ENCODE peak calls at places on chromosome 11, in seven cellular contexts. S is upper lobe of right lung; D is IMR-90; N is BE2C; K is GM23338; T is effector memory CD4-positive, alpha-beta T cell; E is GM23248. G is an unnamed sample.

GRCh38 chr11:44751066-44751465 is 24.3 kb downstream of the TSPAN18 start:
- DNase-seq in D (no peak), T (no peak), N (no peak), K (no peak), S (no peak), E (no peak), G (no peak)

GRCh38 chr11:3041699-3042098 is 15.5 kb downstream of the CARS1 start:
- DNase-seq in K (no peak), D (no peak), S (no peak), T (no peak), E (no peak), N (no peak), G (no peak)

GRCh38 chr11:111296196-111296595 is 2.1 kb upstream of the POU2AF3 start:
- DNase-seq in D (no peak), N (no peak), K (no peak), T (no peak), S (no peak), E (no peak), G (no peak)

GRCh38 chr11:122863704-122864326 is 18.7 kb upstream of the JHY start:
- DNase-seq in K (peak), S (no peak), D (peak), E (peak), T (no peak), N (peak), G (peak)

GRCh38 chr11:1888811-1889526 is 2.7 kb downstream of the PRR33 start:
- DNase-seq in K (no peak), E (no peak), T (peak), N (no peak), D (no peak), S (peak), G (peak)

GRCh38 chr11:130798280-130798679 is 118.0 kb downstream of the SNX19 start:
- DNase-seq in N (no peak), E (peak), D (peak), K (no peak), T (no peak), S (no peak), G (no peak)

GRCh38 chr11:131758726-131759125 is 388.3 kb downstream of the NTM start:
- DNase-seq in K (no peak), D (no peak), N (no peak), T (no peak), E (no peak), S (no peak), G (no peak)

GRCh38 chr11:122882809-122883681 is 486 bp downstream of the JHY start:
- DNase-seq in E (peak), T (peak), K (peak), D (peak), N (peak), S (peak), G (peak)

GRCh38 chr11:72226701-72227100 is 2.1 kb downstream of the INPPL1 start:
- DNase-seq in T (no peak), E (no peak), N (no peak), K (no peak), S (no peak), D (no peak), G (no peak)

GRCh38 chr11:128236506-128237498 is 350.6 kb downstream of the ETS1 start:
- DNase-seq in K (no peak), E (no peak), S (no peak), T (no peak), N (no peak), D (no peak), G (no peak)

GRCh38 chr11:67489860-67490726 is 7.3 kb downstream of the AIP start:
- DNase-seq in K (no peak), E (no peak), D (no peak), N (no peak), S (no peak), T (no peak), G (no peak)

DNA sequence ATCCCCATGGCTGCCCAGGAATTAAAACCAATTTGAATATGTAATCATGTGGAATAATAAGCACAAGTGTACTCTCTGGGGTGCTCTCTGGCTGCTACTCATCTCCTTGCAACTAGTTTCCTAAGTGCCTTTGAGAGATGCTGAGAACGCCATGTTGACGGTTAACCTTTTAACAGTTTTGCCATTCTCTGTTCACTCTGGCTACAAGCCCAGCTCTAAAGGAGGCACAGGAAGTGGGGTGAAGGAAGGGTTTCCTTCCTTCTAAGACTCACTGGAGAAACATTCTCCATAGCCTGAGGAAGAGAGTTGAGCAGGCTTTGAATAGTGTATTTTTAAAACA is 122.0 kb upstream of the ZC3H12C start:
- DNase-seq in D (peak), E (peak), N (no peak), T (no peak), S (no peak), K (peak), G (no peak)
- H3K4me3 ChIP-seq in D (no peak), E (no peak), N (no peak), T (no peak), S (no peak), K (no peak), G (no peak)

GRCh38 chr11:87224486-87224885 is 186.8 kb downstream of the TMEM135 start:
- DNase-seq in N (no peak), D (peak), K (no peak), T (no peak), S (no peak), E (no peak), G (no peak)

GRCh38 chr11:87223816-87224215 is 186.1 kb downstream of the TMEM135 start:
- DNase-seq in T (no peak), K (no peak), N (no peak), E (peak), D (peak), S (no peak), G (no peak)

GRCh38 chr11:87232320-87232719 is 194.6 kb downstream of the TMEM135 start:
- DNase-seq in E (no peak), K (no peak), S (no peak), D (no peak), T (no peak), N (no peak), G (no peak)

DNA sequence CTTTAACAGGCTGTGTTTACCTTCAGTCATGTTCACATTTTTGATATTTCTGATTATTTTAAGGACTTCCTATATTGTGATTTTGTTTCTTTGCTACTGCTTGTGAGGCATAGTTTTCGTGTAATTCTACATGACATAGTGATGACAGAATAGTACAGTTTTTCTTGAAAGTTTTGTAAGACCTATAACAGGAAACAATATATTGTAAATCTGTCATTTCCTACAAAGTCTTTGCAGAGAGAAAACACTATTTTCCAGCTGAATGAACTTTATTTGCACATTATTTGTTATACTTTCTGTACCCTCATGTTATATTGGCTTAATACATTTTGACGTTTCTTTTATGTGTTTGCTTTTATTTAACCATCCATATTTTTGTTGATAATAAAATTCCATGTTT is 191.1 kb downstream of the TMEM135 start:
- DNase-seq in E (no peak), D (no peak), S (no peak), T (no peak), N (no peak), K (no peak), G (no peak)
- H3K4me3 ChIP-seq in E (no peak), D (no peak), S (no peak), T (no peak), N (no peak), K (no peak), G (no peak)

DNA sequence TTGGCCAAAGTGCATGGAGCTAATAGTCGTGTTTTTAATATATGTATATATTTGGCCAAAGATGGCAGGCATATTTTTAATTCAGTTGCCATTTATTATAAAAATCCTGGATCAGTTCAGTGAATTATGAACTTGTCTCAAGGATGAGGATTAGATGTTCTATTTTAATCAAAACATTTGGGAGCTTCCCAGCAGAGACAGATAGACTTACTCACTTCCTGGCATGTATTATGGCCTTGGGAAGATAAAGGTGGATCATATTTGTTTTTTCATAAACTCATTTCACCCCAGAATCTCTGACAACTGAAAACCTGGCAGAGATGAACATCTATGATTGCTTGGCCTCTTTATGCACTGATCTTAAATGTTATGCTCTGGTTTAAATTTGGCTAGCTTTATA is 148.8 kb downstream of the NCAM1 start:
- DNase-seq in D (no peak), T (no peak), N (no peak), E (no peak), K (no peak), S (no peak), G (no peak)
- H3K4me3 ChIP-seq in D (no peak), T (no peak), N (no peak), E (no peak), K (no peak), S (no peak), G (no peak)

DNA sequence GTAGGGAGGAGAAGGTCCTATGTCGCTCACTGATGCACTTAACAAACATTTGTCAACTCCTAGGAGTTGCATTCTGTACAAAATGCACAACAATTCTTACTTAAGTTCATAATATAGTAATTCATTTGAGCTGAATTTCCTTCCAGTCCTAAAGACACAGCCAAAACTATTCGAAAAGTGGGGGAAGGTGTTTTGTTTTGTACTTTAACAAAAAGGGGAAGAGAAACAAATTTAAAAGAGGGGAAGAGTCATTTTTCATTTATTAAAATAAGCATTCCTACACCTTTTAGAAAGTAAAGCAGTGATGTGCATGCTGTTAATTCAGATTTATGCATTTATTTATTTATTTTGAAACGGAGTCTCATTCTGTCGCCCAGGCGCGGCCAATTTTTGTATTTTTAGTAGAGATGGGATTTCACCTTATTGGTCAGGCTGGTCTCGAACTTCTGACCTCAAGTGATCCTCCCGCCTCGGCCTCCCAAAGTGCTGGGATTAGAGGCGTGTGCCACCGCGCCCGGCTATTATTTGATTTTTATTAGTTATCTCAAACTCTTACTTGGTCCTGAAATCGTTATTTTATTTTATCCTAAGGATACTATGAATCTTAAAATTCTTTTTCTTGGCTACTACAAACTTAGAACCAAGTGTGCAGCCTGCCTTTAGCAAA is 1.1 kb upstream of the FANCF start:
- DNase-seq in S (no peak), N (no peak), D (no peak), T (no peak), E (peak), K (no peak), G (no peak)
- H3K4me3 ChIP-seq in S (peak), N (no peak), D (no peak), T (peak), E (peak), K (peak), G (no peak)

GRCh38 chr11:121451178-121451981 is 734 bp upstream of the SORL1 start:
- DNase-seq in T (no peak), E (no peak), K (no peak), N (no peak), S (no peak), D (no peak), G (peak)

GRCh38 chr11:121451982-121452608 is at the start of gene SORL1:
- DNase-seq in S (peak), E (peak), T (peak), K (peak), D (peak), N (peak), G (peak)

GRCh38 chr11:121453589-121454299 is 977 bp upstream of the SORL1-AS1 start:
- DNase-seq in S (no peak), K (no peak), D (no peak), N (no peak), E (no peak), T (no peak), G (no peak)

GRCh38 chr11:121450424-121450823 is 1.7 kb upstream of the SORL1 start:
- DNase-seq in T (no peak), N (no peak), K (no peak), S (no peak), D (no peak), E (no peak), G (no peak)

DNA sequence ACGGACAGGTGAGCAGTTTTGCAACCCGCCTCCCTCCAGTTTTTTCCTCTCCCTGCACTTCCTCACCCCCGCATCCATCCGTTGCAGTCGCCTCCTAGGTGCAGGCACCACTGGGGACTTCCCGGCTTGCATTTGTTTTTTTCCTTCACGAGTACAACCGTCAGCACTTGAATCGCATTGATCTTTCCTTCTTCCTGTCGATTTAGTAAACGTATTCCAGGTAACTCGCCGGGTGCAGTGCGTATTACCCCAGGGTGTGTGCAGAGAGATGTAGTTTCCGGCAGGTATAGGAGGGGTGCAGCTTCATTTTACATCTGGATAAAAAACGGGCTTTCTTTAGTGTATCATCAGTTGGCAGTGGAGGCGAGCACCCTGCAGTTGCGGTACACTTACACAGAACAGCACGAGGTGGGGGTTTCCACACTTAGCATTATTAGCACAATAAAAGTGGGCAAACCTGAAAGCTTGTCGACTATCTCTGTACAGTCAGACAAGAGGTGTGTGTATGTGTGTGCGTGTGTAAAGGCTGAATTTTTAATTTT is at the start of gene SORL1-AS1:
- DNase-seq in D (peak), N (no peak), K (peak), T (peak), S (no peak), E (no peak), G (peak)
- H3K4me3 ChIP-seq in D (peak), N (peak), K (peak), T (peak), S (peak), E (peak), G (peak)

DNA sequence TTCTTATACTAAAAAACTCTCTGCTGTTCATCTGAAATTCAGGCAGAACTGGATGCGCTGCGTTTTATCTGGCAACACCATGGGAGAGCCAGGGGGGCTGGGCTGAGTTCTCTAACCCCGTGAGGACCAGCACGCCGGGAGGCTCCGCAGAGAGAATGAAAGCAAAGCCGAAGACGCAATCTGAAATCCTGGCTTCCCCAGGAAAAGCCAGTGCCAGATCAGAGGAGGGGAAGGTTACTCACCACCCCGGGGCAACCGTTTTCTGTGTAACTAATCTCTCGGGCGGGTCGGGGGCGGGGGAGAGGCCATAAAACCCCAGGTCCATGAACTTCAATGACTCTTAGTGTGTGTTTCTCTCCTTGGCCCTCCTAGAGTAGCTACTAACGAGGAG is 99.4 kb downstream of the SHANK2 start:
- DNase-seq in N (no peak), E (peak), T (no peak), D (peak), K (peak), S (peak), G (no peak)
- H3K4me3 ChIP-seq in N (no peak), E (peak), T (no peak), D (peak), K (no peak), S (no peak), G (no peak)

GRCh38 chr11:102114032-102114431 is 3.8 kb downstream of the YAP1 start:
- DNase-seq in D (peak), T (no peak), N (no peak), E (peak), K (peak), S (no peak), G (no peak)
- H3K4me3 ChIP-seq in D (peak), T (no peak), N (no peak), E (peak), K (no peak), S (peak), G (no peak)

G was measured in CD4-positive, alpha-beta memory T cell.